ENCODE peak calls at places on chromosome 20, in four cellular contexts. Q is BJ, Y is AG04450, I is kidney. U is an unnamed sample.
A peak's percentile ranks its signal among the peaks of the same experiment; 100 is the strongest.

GRCh38 chr20:37096415-37097039 is 730 bp upstream of the RBL1 start:
- DNase-seq in Y (no peak), Q (no peak), I (no peak), U (no peak)

GRCh38 chr20:19275630-19276071 is 63.2 kb downstream of the SLC24A3 start:
- DNase-seq in Q (no peak), I (peak; percentile 91), Y (no peak), U (no peak)

GRCh38 chr20:3847419-3847940 is 846 bp downstream of the MAVS start:
- DNase-seq in I (no peak), Q (no peak), Y (no peak), U (no peak)

GRCh38 chr20:57698191-57698866 is 11.5 kb downstream of the PMEPA1 start:
- DNase-seq in Y (peak; percentile 91), Q (peak; percentile 92), I (no peak), U (peak; percentile 92)

GRCh38 chr20:60900581-60900980 is 351.5 kb upstream of the CDH4 start:
- DNase-seq in Y (no peak), I (no peak), Q (no peak), U (no peak)

GRCh38 chr20:38187512-38187911 is 22.4 kb upstream of the TGM2 start:
- DNase-seq in Q (no peak), I (no peak), Y (no peak), U (no peak)

GRCh38 chr20:53750827-53751393 is 157.3 kb upstream of the ZNF217 start:
- DNase-seq in Q (peak; percentile 95), I (no peak), Y (peak; percentile 65), U (peak; percentile 77)

GRCh38 chr20:51457281-51457932 is 85.1 kb downstream of the NFATC2 start:
- DNase-seq in Q (peak; percentile 23), I (peak; percentile 82), Y (no peak), U (peak; percentile 65)

GRCh38 chr20:31972481-31973386 is 4.8 kb downstream of the XKR7 start:
- DNase-seq in I (no peak), Y (no peak), Q (peak; percentile 37), U (no peak)

GRCh38 chr20:7094438-7094997 is 327.0 kb downstream of the BMP2 start:
- DNase-seq in I (no peak), Y (no peak), Q (no peak), U (no peak)

GRCh38 chr20:57891067-57891466 is 181.3 kb upstream of the PMEPA1 start:
- DNase-seq in Q (no peak), I (no peak), Y (no peak), U (no peak)

GRCh38 chr20:3330046-3330741 is 77.3 kb downstream of the DNAAF9 start:
- DNase-seq in Y (no peak), I (no peak), Q (peak; percentile 36), U (no peak)

GRCh38 chr20:18788021-18788420 is 25.6 kb upstream of the SCP2D1 start:
- DNase-seq in Q (no peak), I (no peak), Y (no peak), U (no peak)

GRCh38 chr20:17680128-17680835 is 1.8 kb downstream of the RRBP1 start:
- DNase-seq in I (peak; percentile 82), Y (no peak), Q (no peak), U (no peak)

GRCh38 chr20:60642546-60642945 is 609.5 kb upstream of the CDH4 start:
- DNase-seq in Q (no peak), Y (no peak), I (no peak), U (no peak)

GRCh38 chr20:59328071-59328470 is 27.7 kb downstream of the EDN3 start:
- DNase-seq in Y (no peak), Q (no peak), I (no peak), U (no peak)

GRCh38 chr20:2914160-2914559 is 40.9 kb downstream of the PTPRA start:
- DNase-seq in Q (no peak), I (no peak), Y (no peak), U (peak; percentile 4)

GRCh38 chr20:64256282-64256947 is 867 bp downstream of the PCMTD2 start:
- DNase-seq in Q (no peak), I (no peak), Y (no peak), U (no peak)

GRCh38 chr20:64161595-64162238 is 2.5 kb upstream of the MYT1 start:
- DNase-seq in I (peak; percentile 67), Y (no peak), Q (no peak), U (peak; percentile 9)

GRCh38 chr20:19778404-19778803 is 20.3 kb downstream of the RIN2 start:
- DNase-seq in Y (no peak), Q (no peak), I (no peak), U (no peak)

GRCh38 chr20:8721098-8721497 is 347.8 kb upstream of the PLCB4 start:
- DNase-seq in Q (no peak), Y (peak; percentile 47), I (no peak), U (peak; percentile 59)

GRCh38 chr20:50516180-50516934 is 6.2 kb downstream of the PTPN1 start:
- DNase-seq in Y (no peak), I (no peak), Q (no peak), U (no peak)

GRCh38 chr20:18255526-18255925 is 32.8 kb upstream of the ZNF133 start:
- DNase-seq in I (no peak), Y (no peak), Q (no peak), U (no peak)

GRCh38 chr20:37007898-37008649 is 56.6 kb upstream of the SAMHD1 start:
- DNase-seq in Q (no peak), I (no peak), Y (no peak), U (peak; percentile 27)

GRCh38 chr20:53608071-53608455 is 14.4 kb upstream of the ZNF217 start:
- DNase-seq in I (no peak), Y (no peak), Q (no peak), U (no peak)

GRCh38 chr20:6299451-6299850 is 176.6 kb upstream of the FERMT1 start:
- DNase-seq in Q (no peak), I (no peak), Y (no peak), U (no peak)

GRCh38 chr20:19094959-19095541 is 117.4 kb upstream of the SLC24A3 start:
- DNase-seq in I (no peak), Y (no peak), Q (no peak), U (no peak)

GRCh38 chr20:64041781-64042771 is 6.1 kb downstream of the C20orf204 start:
- DNase-seq in Q (no peak), Y (no peak), I (no peak), U (no peak)

GRCh38 chr20:44644384-44645131 is 6.9 kb downstream of the ADA start:
- DNase-seq in Y (no peak), I (peak; percentile 52), Q (no peak), U (no peak)

GRCh38 chr20:26163890-26164289 is 467.2 kb upstream of the ZNF337 start:
- DNase-seq in I (no peak), Q (peak; percentile 67), Y (peak; percentile 26), U (peak; percentile 82)

GRCh38 chr20:64222273-64222672 is 33.3 kb upstream of the PCMTD2 start:
- DNase-seq in Y (no peak), I (peak; percentile 85), Q (no peak), U (no peak)

GRCh38 chr20:35297153-35297552 is 4.9 kb upstream of the FAM83C start:
- DNase-seq in I (no peak), Q (no peak), Y (no peak), U (no peak)

GRCh38 chr20:43916875-43917371 is 2.3 kb downstream of the TOX2 start:
- DNase-seq in Q (no peak), I (no peak), Y (no peak), U (no peak)

GRCh38 chr20:33839591-33839990 is 28.4 kb downstream of the CHMP4B start:
- DNase-seq in I (no peak), Q (no peak), Y (no peak), U (no peak)

GRCh38 chr20:59146801-59147118 is 16.9 kb upstream of the ZNF831 start:
- DNase-seq in I (no peak), Q (no peak), Y (no peak), U (no peak)

GRCh38 chr20:4811661-4812181 is 90.0 kb downstream of the PRND start:
- DNase-seq in Q (no peak), I (peak; percentile 86), Y (no peak), U (no peak)

GRCh38 chr20:56765172-56766073 is 136.3 kb downstream of the TFAP2C start:
- DNase-seq in Y (no peak), Q (no peak), I (no peak), U (no peak)

DNA sequence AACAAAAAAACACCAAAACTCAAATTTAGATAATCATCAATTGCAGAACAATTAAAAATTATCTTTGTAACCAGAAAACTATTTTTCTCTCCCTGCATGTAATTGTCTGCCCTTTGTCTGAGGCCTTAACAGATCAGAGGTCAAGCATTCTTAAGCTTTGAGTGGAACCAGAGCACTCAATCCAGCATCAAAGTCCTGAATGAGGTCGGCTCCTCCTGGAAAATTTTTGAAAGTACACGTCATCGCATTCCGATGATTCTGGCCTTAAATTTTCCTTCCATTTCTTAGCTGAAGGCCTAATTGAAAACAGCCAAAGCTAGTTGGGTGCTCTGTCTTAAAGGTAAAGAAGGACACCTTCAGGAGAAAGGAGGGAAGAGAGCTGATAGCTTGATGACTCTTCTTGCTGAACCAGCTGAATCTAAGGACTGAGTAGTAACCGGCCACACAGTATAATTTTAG is 510.2 kb upstream of the SULF2 start:
- DNase-seq in Q (peak; percentile 90), I (no peak), Y (peak; percentile 79), U (peak; percentile 91)
- TF ChIP-seq CTCF in Q (peak; percentile 50), I (peak; percentile 46), Y (peak; percentile 48), U (peak; percentile 56)

DNA sequence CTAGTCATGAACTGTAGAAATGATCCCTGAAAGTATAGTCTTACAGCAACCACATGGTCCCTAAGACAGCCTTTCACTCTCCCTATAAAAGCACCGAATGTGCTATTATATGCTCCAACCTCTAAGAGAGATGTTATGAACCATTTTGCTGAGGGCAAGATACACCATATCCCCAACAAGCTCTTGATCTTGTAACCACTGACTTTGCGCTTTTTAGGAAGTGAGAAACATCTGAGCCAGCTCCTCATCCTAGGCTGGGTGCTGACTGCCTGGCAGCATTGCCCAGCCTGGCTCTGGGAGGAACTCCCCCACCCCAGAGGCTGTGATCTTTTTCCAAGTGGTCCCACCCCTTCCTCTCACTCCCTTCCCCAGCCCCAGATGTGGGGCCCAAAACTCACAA is 3.1 kb upstream of the EMILIN3 start:
- DNase-seq in Q (no peak), I (no peak), Y (no peak), U (no peak)
- H3K4me3 ChIP-seq in Q (no peak overlapping the region), I (no peak overlapping the region), Y (no peak overlapping the region), U (no peak overlapping the region)

DNA sequence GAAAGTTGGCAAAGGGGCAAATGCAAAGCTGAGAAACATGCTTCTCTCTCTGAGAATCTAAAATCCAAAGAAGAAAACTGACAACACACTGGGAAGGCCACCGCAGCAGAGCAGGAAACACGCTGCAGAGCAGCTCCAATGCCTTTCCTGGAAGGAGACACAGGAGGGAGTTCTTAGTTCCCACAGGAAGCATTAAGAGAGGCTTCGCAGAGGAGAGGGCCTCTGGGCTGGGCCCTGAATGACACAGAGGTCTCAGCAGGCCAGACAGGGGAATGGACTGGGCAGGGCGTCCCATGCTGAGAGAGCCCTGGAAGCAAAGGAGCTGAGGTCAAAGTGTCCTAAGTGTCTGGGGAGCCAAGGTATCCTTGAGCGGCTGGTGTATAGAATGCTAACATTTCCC is 110.1 kb upstream of the SYNDIG1 start:
- DNase-seq in I (no peak), Q (no peak), Y (no peak), U (no peak)
- TF ChIP-seq CTCF in I (no peak), Q (no peak), Y (no peak), U (no peak)

GRCh38 chr20:62336329-62336728 is 30.8 kb downstream of the LAMA5 start:
- DNase-seq in Q (no peak), I (no peak), Y (no peak), U (no peak)

GRCh38 chr20:62339647-62340062 is 27.5 kb downstream of the LAMA5 start:
- DNase-seq in Y (no peak), I (no peak), Q (no peak), U (no peak)

GRCh38 chr20:62336775-62337557 is 30.1 kb downstream of the LAMA5 start:
- DNase-seq in I (no peak), Q (no peak), Y (no peak), U (no peak)

GRCh38 chr20:62338294-62338620 is 28.9 kb downstream of the LAMA5 start:
- DNase-seq in Q (no peak), Y (no peak), I (no peak), U (no peak)

GRCh38 chr20:62337558-62338293 is 29.4 kb downstream of the LAMA5 start:
- DNase-seq in Y (no peak), I (peak; percentile 76), Q (no peak), U (no peak)
- H3K4me3 ChIP-seq in Y (no peak overlapping the region), I (no peak overlapping the region), Q (no peak overlapping the region), U (no peak overlapping the region)